ENCODE peak calls at places on chromosomes 1 and 21, in six cellular contexts. T is K562, U is GM12878, M is GM12891, I is H1, B is HepG2. C is an unnamed sample.

GRCh38 chr1:12067900-12068821 is 5.1 kb downstream of the TNFRSF8 start:
- DNase-seq in U (peak), T (peak), B (no peak), M (no peak), I (peak), C (no peak)

GRCh38 chr1:160238408-160238807 is 23.9 kb downstream of the DCAF8 start:
- DNase-seq in M (no peak), I (no peak), T (no peak), U (no peak), B (no peak), C (no peak)

GRCh38 chr1:232704694-232705680 is 75.1 kb upstream of the SIPA1L2 start:
- DNase-seq in I (no peak), T (no peak), U (no peak), B (peak), M (no peak), C (no peak)

GRCh38 chr21:34987673-34988072 is 61.4 kb downstream of the RUNX1 start:
- DNase-seq in B (no peak), U (no peak), I (no peak), T (no peak), M (no peak), C (no peak)

GRCh38 chr1:231279081-231279480 is 38.1 kb downstream of the GNPAT start:
- DNase-seq in I (no peak), B (no peak), M (no peak), U (no peak), T (no peak), C (no peak)

GRCh38 chr1:12480748-12481362 is 137.2 kb downstream of the DHRS3 start:
- DNase-seq in B (no peak), I (no peak), U (no peak), T (peak), M (no peak), C (no peak)

GRCh38 chr1:68230901-68231626 is 1.3 kb downstream of the WLS start:
- DNase-seq in B (no peak), T (no peak), M (no peak), U (no peak), I (no peak), C (no peak)

GRCh38 chr21:29671728-29672127 is 268.1 kb downstream of the GRIK1 start:
- DNase-seq in M (no peak), B (no peak), U (no peak), I (no peak), T (peak), C (no peak)

GRCh38 chr21:37017951-37018679 is 11.6 kb downstream of the RIPPLY3 start:
- DNase-seq in I (no peak), T (peak), U (no peak), M (no peak), B (no peak), C (no peak)

GRCh38 chr1:174448531-174448883 is 743 bp downstream of the GPR52 start:
- DNase-seq in B (no peak), I (no peak), T (no peak), M (no peak), U (no peak), C (no peak)

GRCh38 chr1:230073371-230074035 is 6.5 kb downstream of the GALNT2 start:
- DNase-seq in U (no peak), I (no peak), B (no peak), M (no peak), T (no peak), C (no peak)
- TF ChIP-seq POLR2A in U (no peak), I (no peak), B (no peak), M (no peak), T (no peak), C (no peak)

DNA sequence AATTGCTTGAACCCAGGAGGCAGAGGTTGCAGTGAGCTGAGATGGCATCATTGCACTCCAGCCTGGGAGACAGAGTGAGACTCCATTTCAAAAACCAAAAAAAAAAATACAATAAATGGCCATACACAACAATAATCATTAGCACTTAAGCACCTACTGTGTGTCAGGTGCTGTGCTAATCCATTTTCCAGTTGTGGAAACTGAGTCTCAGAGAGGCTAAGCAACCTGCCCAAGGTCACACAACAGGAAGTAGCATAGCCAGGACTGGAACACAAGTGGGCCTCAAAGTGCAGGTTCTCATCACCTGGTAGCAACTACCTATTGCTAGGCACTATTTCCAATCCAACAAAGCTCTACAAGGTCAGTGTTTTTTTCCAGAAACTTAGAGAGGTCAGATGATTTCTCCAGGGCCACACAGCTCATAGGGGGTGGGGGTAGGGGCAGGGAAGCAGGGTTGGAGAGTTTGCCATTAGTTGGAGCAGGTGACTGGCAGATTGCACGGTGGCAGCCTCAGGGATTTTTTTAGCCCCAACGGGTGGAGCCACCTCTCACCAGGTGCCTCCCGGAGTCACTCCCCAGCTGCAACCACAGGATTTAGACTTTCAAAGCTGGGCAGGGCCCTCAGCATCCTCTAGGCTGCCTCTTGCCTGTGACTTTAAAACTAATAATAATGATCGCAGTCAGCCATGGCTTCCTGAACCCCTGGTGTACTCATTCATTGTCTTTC is 52.5 kb upstream of the ID3 start:
- DNase-seq in I (no peak), T (no peak), B (no peak), U (no peak), M (no peak), C (no peak)
- TF ChIP-seq TAF1 in I (no peak), T (no peak), B (no peak), U (no peak), M (no peak), C (no peak)

DNA sequence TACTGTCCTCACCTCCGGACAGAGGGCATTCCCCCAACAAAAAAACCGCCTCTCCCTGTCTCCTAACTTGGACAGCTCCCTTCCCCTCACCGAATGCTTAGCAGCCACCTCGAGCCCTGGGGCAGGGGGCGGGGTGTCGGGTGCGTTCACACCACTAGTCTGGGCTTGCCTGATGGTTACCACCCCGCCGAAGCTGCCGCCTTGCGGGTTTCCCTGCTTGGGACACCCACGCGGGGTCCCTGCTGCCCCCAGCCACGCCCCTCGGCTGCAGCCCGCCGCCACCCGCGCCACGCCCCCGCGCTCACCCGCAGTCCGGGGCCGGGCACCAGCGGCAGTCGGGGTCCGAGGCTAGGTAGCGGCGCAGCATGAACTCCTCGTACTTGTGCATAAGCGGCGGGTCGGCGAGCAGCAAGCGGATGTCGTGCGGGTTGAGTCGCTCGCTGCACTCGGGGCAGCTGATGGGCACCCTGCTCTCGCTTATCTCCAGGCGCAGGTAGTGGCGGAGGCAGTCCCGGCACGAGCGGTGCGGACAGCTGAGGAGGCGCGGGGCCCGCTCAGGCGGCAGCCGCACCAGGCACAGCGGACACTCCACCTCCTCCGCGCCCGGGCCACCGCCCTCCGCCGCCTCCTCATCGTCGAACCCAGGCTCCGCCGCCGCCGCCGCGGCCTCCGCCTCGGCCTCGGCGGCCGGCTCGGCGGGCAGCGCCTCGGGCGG is 706 bp downstream of the RNF19B start:
- DNase-seq in I (no peak), U (no peak), M (peak), T (peak), B (no peak), C (peak)
- TF ChIP-seq POLR2AphosphoS5 in I (peak), U (no peak), M (no peak), T (no peak), B (no peak), C (no peak)

GRCh38 chr1:109104364-109105151 is 9.4 kb upstream of the ELAPOR1 start:
- DNase-seq in I (no peak), M (no peak), B (no peak), U (no peak), T (no peak), C (no peak)
- TF ChIP-seq POLR2A in I (no peak), M (no peak), B (no peak), U (no peak), T (peak), C (no peak)

GRCh38 chr1:30251451-30251850 is 471.9 kb downstream of the MATN1 start:
- DNase-seq in M (no peak), U (no peak), I (no peak), B (no peak), T (no peak), C (no peak)
- TF ChIP-seq TAF1 in M (no peak), U (no peak), I (no peak), B (no peak), T (no peak), C (no peak)